ENCODE peak calls at places on chromosomes 1 and 21, in five cellular contexts. H is GM12891, V is transverse colon, R is body of pancreas, Q is K562. X is an unnamed sample.

GRCh38 chr1:184489908-184490307 is 103.1 kb downstream of the C1orf21 start:
- DNase-seq in H (no peak), V (no peak), R (no peak), Q (no peak), X (no peak)

GRCh38 chr1:64493864-64494263 is 23.9 kb downstream of the CACHD1 start:
- DNase-seq in H (no peak), V (no peak), R (no peak), Q (no peak), X (no peak)

GRCh38 chr1:240719953-240720700 is 108.2 kb upstream of the GREM2 start:
- DNase-seq in H (no peak), V (no peak), R (no peak), Q (no peak), X (no peak)

GRCh38 chr1:40917995-40918711 is 56.0 kb upstream of the CITED4 start:
- DNase-seq in H (no peak), V (no peak), R (no peak), Q (no peak), X (no peak)

GRCh38 chr1:233394860-233395717 is 67.6 kb downstream of the MAP3K21 start:
- DNase-seq in H (peak; percentile 5), V (no peak), R (peak; percentile 39), Q (peak; percentile 50), X (peak; percentile 16)

GRCh38 chr1:178232949-178233348 is 139.0 kb downstream of the RASAL2 start:
- DNase-seq in H (no peak), V (no peak), R (no peak), Q (no peak), X (no peak)

GRCh38 chr1:209884249-209884648 is 53.8 kb upstream of the SYT14 start:
- DNase-seq in H (no peak), V (no peak), R (no peak), Q (no peak), X (no peak)

GRCh38 chr1:116769561-116769977 is 15.3 kb downstream of the CD2 start:
- DNase-seq in H (peak; percentile 23), V (peak; percentile 37), R (no peak), Q (no peak), X (no peak)

GRCh38 chr1:165834881-165835280 is 7.5 kb downstream of the UCK2 start:
- DNase-seq in H (no peak), V (no peak), R (no peak), Q (no peak), X (no peak)

GRCh38 chr1:6008696-6009095 is 16.5 kb upstream of the NPHP4 start:
- DNase-seq in H (no peak), V (no peak), R (no peak), Q (no peak), X (no peak)

GRCh38 chr1:151326619-151327222 is 495 bp downstream of the PI4KB start:
- DNase-seq in H (peak; percentile 68), V (peak; percentile 57), R (peak; percentile 32), Q (no peak), X (peak; percentile 75)

GRCh38 chr1:52477876-52478275 is 73.5 kb downstream of the PRPF38A start:
- DNase-seq in H (no peak), V (no peak), R (no peak), Q (no peak), X (no peak)

GRCh38 chr1:55526716-55527115 is 311.6 kb upstream of the USP24 start:
- DNase-seq in H (no peak), V (no peak), R (no peak), Q (no peak), X (no peak)

GRCh38 chr1:174883361-174883760 is 116.4 kb upstream of the CACYBP start:
- DNase-seq in H (no peak), V (no peak), R (no peak), Q (no peak), X (no peak)

GRCh38 chr1:109792056-109792831 is 28.5 kb upstream of the EPS8L3 start:
- DNase-seq in H (no peak), V (peak; percentile 67), R (peak; percentile 65), Q (peak; percentile 80), X (peak; percentile 75)

GRCh38 chr1:110433803-110434202 is 17.1 kb upstream of the PROK1 start:
- DNase-seq in H (no peak), V (no peak), R (peak; percentile 49), Q (peak; percentile 80), X (peak; percentile 94)

GRCh38 chr1:26477446-26478152 is 5.4 kb downstream of the HMGN2 start:
- DNase-seq in H (no peak), V (no peak), R (no peak), Q (no peak), X (no peak)
- TF ChIP-seq POLR2A in H (peak; percentile 33), V (no peak), R (no peak), Q (peak; percentile 56), X (no peak)

GRCh38 chr1:228108055-228108690 is 926 bp downstream of the MRPL55 start:
- DNase-seq in H (no peak), V (no peak), R (no peak), Q (peak; percentile 17), X (no peak)

GRCh38 chr1:228109073-228109961 is at the start of gene MRPL55:
- DNase-seq in H (peak; percentile 91), V (peak; percentile 99), R (peak; percentile 99), Q (peak; percentile 96), X (peak; percentile 92)

GRCh38 chr1:228108742-228109072 is 392 bp downstream of the MRPL55 start:
- DNase-seq in H (no peak), V (no peak), R (no peak), Q (no peak), X (no peak)

GRCh38 chr1:228110536-228110935 is 1.4 kb upstream of the MRPL55 start:
- DNase-seq in H (no peak), V (no peak), R (no peak), Q (peak; percentile 5), X (no peak)

DNA sequence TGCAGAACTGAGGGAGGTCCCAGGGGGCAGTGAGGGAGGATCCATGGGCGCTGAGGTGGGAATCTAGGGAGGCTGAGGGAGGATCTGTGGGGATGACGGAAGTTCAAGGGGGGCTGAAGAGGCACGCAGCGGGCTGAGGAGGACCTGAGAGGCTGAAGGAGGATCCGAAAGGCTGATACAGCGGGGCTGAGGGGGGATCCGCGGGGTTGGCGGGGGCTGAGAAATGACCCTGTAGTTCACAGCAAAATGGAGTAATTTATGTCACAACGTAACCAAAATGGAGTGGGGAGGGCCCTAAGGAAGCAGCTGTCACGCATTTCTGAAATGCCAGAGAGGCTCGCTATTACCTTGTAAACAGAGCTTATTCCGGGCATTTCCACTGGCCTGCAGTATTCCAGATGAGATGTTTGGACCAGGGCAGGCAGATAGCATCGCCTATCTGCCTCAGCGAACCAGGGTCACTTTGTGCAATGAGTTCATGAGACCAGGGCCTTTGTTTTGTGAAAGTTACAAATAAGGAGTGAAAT is 926 bp upstream of the MRPL55 start:
- DNase-seq in H (no peak), V (no peak), R (no peak), Q (peak; percentile 5), X (no peak)
- TF ChIP-seq POLR2A in H (no peak), V (no peak), R (no peak), Q (no peak), X (no peak)

GRCh38 chr1:153968400-153968799 is 698 bp downstream of the CREB3L4 start:
- DNase-seq in H (no peak), V (no peak), R (no peak), Q (peak; percentile 27), X (no peak)

GRCh38 chr1:153968972-153969371 is 1.3 kb downstream of the CREB3L4 start:
- DNase-seq in H (no peak), V (no peak), R (no peak), Q (no peak), X (no peak)

GRCh38 chr1:153968000-153968363 is 280 bp downstream of the CREB3L4 start:
- DNase-seq in H (no peak), V (peak; percentile 70), R (peak; percentile 80), Q (no peak), X (no peak)

GRCh38 chr1:153970346-153970745 is 2.6 kb downstream of the CREB3L4 start:
- DNase-seq in H (no peak), V (no peak), R (no peak), Q (no peak), X (no peak)

DNA sequence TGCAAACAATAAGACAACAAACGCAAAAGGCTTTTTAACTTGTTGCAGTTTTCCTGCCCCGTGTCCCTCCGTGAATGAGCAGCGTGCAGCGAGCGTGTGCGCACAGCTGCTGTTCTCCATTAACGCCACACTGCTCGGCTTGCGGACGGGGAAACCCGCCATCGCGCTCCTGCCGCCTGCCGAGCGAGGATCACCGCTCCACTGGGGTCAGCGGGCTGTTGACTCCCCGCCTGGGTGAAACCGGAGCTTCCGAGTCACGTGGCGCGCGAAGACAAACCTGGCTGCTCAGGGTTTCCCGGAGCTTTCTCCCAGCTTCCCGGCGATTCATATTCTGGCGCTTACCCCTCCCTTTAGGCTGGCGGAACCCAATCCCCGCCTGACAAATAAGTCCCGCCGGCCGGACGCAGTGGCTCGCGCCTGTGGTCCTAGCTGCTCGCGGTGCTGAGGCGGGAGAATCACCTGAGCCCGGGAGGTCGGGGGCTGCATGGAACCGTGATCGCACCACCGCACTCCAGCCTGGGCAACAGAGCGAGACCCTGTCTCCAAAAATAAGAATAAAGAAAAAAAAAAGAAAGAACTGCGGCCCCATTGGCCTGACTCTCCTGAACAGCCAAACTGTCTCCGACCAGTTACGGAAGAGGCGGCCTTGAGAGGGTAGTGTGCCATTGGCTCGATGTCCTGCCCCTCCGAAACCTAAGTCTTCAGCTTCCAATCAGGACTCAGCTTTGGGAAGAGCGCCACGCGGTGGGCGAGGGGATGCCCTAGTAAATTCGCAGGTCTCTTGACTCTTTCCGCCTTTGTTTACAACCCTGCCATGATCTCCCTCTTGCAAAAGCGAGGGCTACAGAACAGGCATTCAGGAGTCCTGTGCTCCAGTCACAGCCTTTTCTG is at the start of gene CREB3L4:
- DNase-seq in H (peak; percentile 80), V (peak; percentile 92), R (peak; percentile 95), Q (peak; percentile 85), X (peak; percentile 84)
- TF ChIP-seq POLR2A in H (peak; percentile 71), V (peak; percentile 94), R (peak; percentile 98), Q (peak; percentile 91), X (peak; percentile 78)

DNA sequence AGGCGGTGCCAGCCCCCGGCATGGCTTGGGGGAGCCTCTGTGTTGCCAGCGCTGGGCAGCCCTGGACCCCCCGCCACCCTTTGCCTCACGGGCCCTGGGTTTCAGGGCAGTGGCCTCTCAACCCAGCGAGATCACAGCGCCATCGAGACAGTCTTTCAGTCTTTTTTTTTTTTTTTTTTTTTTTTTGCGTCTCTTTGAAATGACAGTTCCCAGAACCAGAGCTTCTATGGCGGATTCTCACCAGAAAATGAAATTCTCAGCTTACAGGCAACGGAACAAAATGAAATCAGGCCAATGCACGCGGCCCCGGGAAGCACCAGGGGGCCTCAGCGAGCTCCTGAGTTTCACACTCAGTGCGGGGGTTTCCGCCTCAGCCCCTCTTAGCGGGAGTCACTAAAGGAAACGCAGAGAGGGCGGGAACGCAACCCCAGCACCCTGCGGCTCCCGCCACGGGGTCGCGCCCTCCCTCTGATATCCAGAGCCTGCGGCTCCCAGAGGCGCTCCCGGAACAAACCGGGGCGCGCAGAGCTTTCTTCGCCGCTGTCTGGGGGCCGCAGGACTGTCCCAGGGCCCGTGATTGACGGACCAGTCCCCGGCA is 8.0 kb upstream of the COL6A1 start:
- DNase-seq in H (peak; percentile 90), V (peak; percentile 76), R (peak; percentile 73), Q (peak; percentile 82), X (peak; percentile 80)
- TF ChIP-seq POLR2A in H (no peak), V (peak; percentile 15), R (peak; percentile 27), Q (no peak), X (no peak)

X was measured in H54.